ENCODE peak calls at places on chromosomes 16 and 17, in five cellular contexts. A is neural crest cell, H is upper lobe of left lung, Y is fibroblast of lung, T is H9. D is an unnamed sample.

GRCh38 chr17:50144845-50145531 is 5.5 kb downstream of the PPP1R9B start:
- DNase-seq in A (no peak), H (no peak), Y (no peak), T (no peak), D (peak; percentile 72)

GRCh38 chr17:76515291-76515949 is 14.2 kb upstream of the RHBDF2 start:
- DNase-seq in A (no peak), H (no peak), Y (peak; percentile 96), T (no peak), D (no peak)

GRCh38 chr17:50830298-50830697 is 5.1 kb upstream of the WFIKKN2 start:
- DNase-seq in A (no peak), H (peak; percentile 43), Y (no peak), T (no peak), D (no peak)

GRCh38 chr17:73586153-73586906 is 57.9 kb downstream of the SDK2 start:
- DNase-seq in A (no peak), H (no peak), Y (no peak), T (no peak), D (no peak)

GRCh38 chr16:14071576-14072271 is 605 bp downstream of the MRTFB start:
- DNase-seq in A (no peak), H (no peak), Y (peak; percentile 13), T (peak; percentile 48), D (peak; percentile 13)

GRCh38 chr17:7356072-7356549 is 1.2 kb downstream of the TMEM95 start:
- DNase-seq in A (peak; percentile 75), H (peak; percentile 91), Y (peak; percentile 52), T (peak; percentile 98), D (peak; percentile 88)

GRCh38 chr17:77470800-77471733 is 330.3 kb downstream of the SEC14L1 start:
- DNase-seq in A (no peak), H (no peak), Y (peak; percentile 70), T (peak; percentile 86), D (peak; percentile 35)

GRCh38 chr16:49858200-49859129 is 2.6 kb upstream of the ZNF423 start:
- DNase-seq in A (peak; percentile 48), H (peak; percentile 91), Y (peak; percentile 67), T (peak; percentile 67), D (peak; percentile 6)

GRCh38 chr17:72634621-72635020 is 457.9 kb downstream of the SLC39A11 start:
- DNase-seq in A (no peak), H (no peak), Y (no peak), T (no peak), D (peak; percentile 35)

GRCh38 chr16:75506567-75506966 is 11.3 kb upstream of the CHST6 start:
- DNase-seq in A (no peak), H (no peak), Y (peak; percentile 68), T (no peak), D (peak; percentile 98)

GRCh38 chr16:54965464-54965863 is 34.8 kb downstream of the IRX5 start:
- DNase-seq in A (no peak), H (no peak), Y (no peak), T (no peak), D (no peak)

GRCh38 chr17:30819941-30820705 is 4.4 kb downstream of the CRLF3 start:
- DNase-seq in A (no peak), H (no peak), Y (no peak), T (no peak), D (no peak)

GRCh38 chr17:42179911-42180410 is 981 bp downstream of the KCNH4 start:
- DNase-seq in A (peak; percentile 66), H (no peak), Y (peak; percentile 24), T (peak; percentile 88), D (peak; percentile 34)

GRCh38 chr17:81514735-81515529 is 2.3 kb upstream of the ACTG1 start:
- DNase-seq in A (no peak), H (peak; percentile 97), Y (peak; percentile 86), T (peak; percentile 85), D (peak; percentile 67)

GRCh38 chr16:53220585-53220984 is 165.8 kb downstream of the CHD9 start:
- DNase-seq in A (no peak), H (no peak), Y (peak; percentile 53), T (no peak), D (no peak)

GRCh38 chr17:82805254-82805653 is 34.6 kb downstream of the ZNF750 start:
- DNase-seq in A (no peak), H (peak; percentile 66), Y (no peak), T (no peak), D (no peak)

GRCh38 chr16:88380099-88380498 is 2.7 kb upstream of the ZNF469 start:
- DNase-seq in A (no peak), H (no peak), Y (no peak), T (no peak), D (no peak)

GRCh38 chr17:58084317-58084981 is 1.2 kb downstream of the DYNLL2 start:
- DNase-seq in A (no peak), H (no peak), Y (peak; percentile 31), T (peak; percentile 64), D (peak; percentile 47)

GRCh38 chr16:57810197-57811024 is 8.1 kb upstream of the KIFC3 start:
- DNase-seq in A (no peak), H (peak; percentile 87), Y (peak; percentile 83), T (peak; percentile 86), D (peak; percentile 89)

GRCh38 chr17:58250344-58251011 is 12.1 kb downstream of the LPO start:
- DNase-seq in A (no peak), H (no peak), Y (no peak), T (peak; percentile 22), D (no peak)

GRCh38 chr17:78717431-78717980 is 64.6 kb downstream of the CYTH1 start:
- DNase-seq in A (no peak), H (peak; percentile 20), Y (peak; percentile 45), T (no peak), D (peak; percentile 57)

GRCh38 chr17:40134184-40134583 is 6.2 kb upstream of the CASC3 start:
- DNase-seq in A (no peak), H (no peak), Y (no peak), T (no peak), D (no peak)

GRCh38 chr17:81513669-81514484 is 1.3 kb upstream of the ACTG1 start:
- DNase-seq in A (peak; percentile 60), H (peak; percentile 92), Y (peak; percentile 77), T (peak; percentile 83), D (peak; percentile 81)

GRCh38 chr16:72664480-72665408 is 383.2 kb downstream of the ZFHX3 start:
- DNase-seq in A (peak; percentile 88), H (peak; percentile 90), Y (peak; percentile 99), T (peak; percentile 96), D (peak; percentile 99)

GRCh38 chr16:80100846-80101451 is 439.8 kb upstream of the DYNLRB2 start:
- DNase-seq in A (no peak), H (no peak), Y (peak; percentile 65), T (no peak), D (peak; percentile 27)

GRCh38 chr16:68475071-68475470 is 26.8 kb upstream of the SMPD3 start:
- DNase-seq in A (no peak), H (no peak), Y (no peak), T (no peak), D (peak; percentile 42)

GRCh38 chr16:78529881-78530280 is 430.4 kb downstream of the WWOX start:
- DNase-seq in A (no peak), H (no peak), Y (no peak), T (no peak), D (no peak)

GRCh38 chr17:42691021-42691545 is 8.8 kb downstream of the CNTNAP1 start:
- DNase-seq in A (no peak), H (no peak), Y (no peak), T (peak; percentile 37), D (no peak)

GRCh38 chr16:8581923-8582580 is 8.3 kb downstream of the TMEM114 start:
- DNase-seq in A (no peak), H (no peak), Y (peak; percentile 6), T (no peak), D (no peak)

GRCh38 chr16:47713225-47713595 is 252.1 kb downstream of the PHKB start:
- DNase-seq in A (no peak), H (no peak), Y (peak; percentile 93), T (no peak), D (peak; percentile 73)

GRCh38 chr16:456891-457483 is 31.5 kb downstream of the RAB11FIP3 start:
- DNase-seq in A (no peak), H (no peak), Y (peak; percentile 63), T (no peak), D (no peak)

GRCh38 chr17:7060165-7060890 is 16.4 kb upstream of the SLC16A11 start:
- DNase-seq in A (no peak), H (no peak), Y (peak; percentile 95), T (no peak), D (peak; percentile 90)

GRCh38 chr16:17313085-17313611 is 157.6 kb downstream of the XYLT1 start:
- DNase-seq in A (no peak), H (no peak), Y (peak; percentile 64), T (no peak), D (peak; percentile 5)

GRCh38 chr16:30731411-30731810 is 16.8 kb upstream of the PHKG2 start:
- DNase-seq in A (no peak), H (no peak), Y (peak; percentile 33), T (no peak), D (peak; percentile 31)

GRCh38 chr16:5058476-5058875 is 7.3 kb downstream of the C16orf89 start:
- DNase-seq in A (peak; percentile 23), H (no peak), Y (peak; percentile 10), T (peak; percentile 92), D (no peak)
- TF ChIP-seq CTCF in A (peak; percentile 42), H (no peak), Y (peak; percentile 26), T (peak; percentile 73), D (no peak)

GRCh38 chr16:76665571-76666275 is 388.5 kb downstream of the CNTNAP4 start:
- DNase-seq in A (no peak), H (no peak), Y (no peak), T (no peak), D (no peak)
- TF ChIP-seq CTCF in A (peak; percentile 41), H (no peak), Y (peak; percentile 10), T (no peak), D (peak; percentile 5)

DNA sequence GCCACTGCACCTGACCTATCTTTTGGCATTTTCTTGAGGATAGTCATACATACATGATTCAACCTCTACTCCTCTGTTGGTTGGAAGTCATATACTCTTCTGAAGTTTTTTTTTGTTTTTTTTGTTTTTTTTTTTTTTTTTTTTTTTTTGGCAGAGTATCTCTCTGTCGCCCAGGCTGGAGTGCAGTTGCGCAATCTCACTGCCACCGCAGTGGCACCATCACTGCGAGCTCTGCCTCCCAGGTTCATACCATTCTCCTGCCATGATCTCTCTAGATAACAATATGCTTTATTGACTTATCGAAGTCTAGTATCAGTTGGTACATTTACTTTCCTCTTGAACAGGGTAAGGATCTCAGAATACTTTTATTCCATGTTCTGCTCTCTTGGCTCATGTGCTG is 224.2 kb upstream of the WSCD1 start:
- DNase-seq in A (no peak), H (no peak), Y (no peak), T (peak; percentile 12), D (no peak)
- TF ChIP-seq CTCF in A (no peak), H (no peak), Y (no peak), T (no peak), D (no peak)

GRCh38 chr17:28317099-28317964 is 1.7 kb upstream of the TMEM97 start:
- DNase-seq in A (no peak), H (peak; percentile 30), Y (no peak), T (no peak), D (no peak)

GRCh38 chr17:28315846-28316705 is 2.9 kb upstream of the TMEM97 start:
- DNase-seq in A (no peak), H (no peak), Y (no peak), T (no peak), D (no peak)

GRCh38 chr17:28320215-28321061 is 1.4 kb downstream of the TMEM97 start:
- DNase-seq in A (no peak), H (no peak), Y (no peak), T (no peak), D (no peak)

GRCh38 chr17:28318759-28319660 is at the start of gene TMEM97:
- DNase-seq in A (peak; percentile 92), H (peak; percentile 98), Y (peak; percentile 97), T (peak; percentile 98), D (peak; percentile 98)

GRCh38 chr17:28317965-28318758 is 838 bp upstream of the TMEM97 start:
- DNase-seq in A (peak; percentile 36), H (peak; percentile 83), Y (no peak), T (peak; percentile 54), D (no peak)
- TF ChIP-seq CTCF in A (no peak), H (no peak), Y (no peak), T (no peak), D (no peak)

GRCh38 chr17:55601874-55602364 is 90.7 kb upstream of the SMIM36 start:
- DNase-seq in A (peak; percentile 14), H (no peak), Y (no peak), T (peak; percentile 76), D (peak; percentile 57)
- TF ChIP-seq CTCF in A (peak; percentile 64), H (peak; percentile 61), Y (peak; percentile 89), T (peak; percentile 78), D (peak; percentile 67)